ENCODE peak calls at places on chromosomes 4 and X, in five cellular contexts. I is stimulated activated CD4-positive, alpha-beta T cell treated with anti-CD3 and anti-CD28 coated beads, Interleukin-1b, Interleukin-23, amount 100 ng/mL, for 48 hours; L is activated CD4-positive, CD25-positive, alpha-beta regulatory T cell treated with anti-CD3 and anti-CD28 coated beads, Interleukin-2, amount 50 U/mL, for 16 hours; X is NCI-H146; V is mammary epithelial cell. J is an unnamed sample.

GRCh38 chr4:75511841-75512240 is 2.4 kb downstream of the RCHY1 start:
- DNase-seq in I (no peak), L (no peak), X (no peak), V (no peak), J (no peak)

GRCh38 chr4:119152741-119153140 is 17.1 kb downstream of the MYOZ2 start:
- DNase-seq in I (no peak), L (no peak), X (no peak), V (no peak), J (no peak)

GRCh38 chrX:81336455-81337144 is 134.7 kb downstream of the SH3BGRL start:
- DNase-seq in I (no peak), L (no peak), X (no peak), V (no peak), J (no peak)

GRCh38 chr4:164731827-164732474 is 22.0 kb upstream of the SMIM31 start:
- DNase-seq in I (peak), L (peak), X (peak), V (peak), J (no peak)

GRCh38 chr4:45453258-45453841 is 670.5 kb downstream of the GABRG1 start:
- DNase-seq in I (no peak), L (no peak), X (peak), V (peak), J (no peak)

GRCh38 chr4:94126669-94127068 is 81.0 kb upstream of the SMARCAD1 start:
- DNase-seq in I (no peak), L (no peak), X (no peak), V (no peak), J (no peak)

GRCh38 chr4:5959221-5959982 is 58.8 kb downstream of the C4orf50 start:
- DNase-seq in I (no peak), L (no peak), X (no peak), V (no peak), J (no peak)

GRCh38 chrX:2325076-2325784 is 175.5 kb downstream of the DHRSX start:
- DNase-seq in I (no peak), L (no peak), X (no peak), V (peak), J (peak)

GRCh38 chrX:136453771-136454170 is 34.0 kb upstream of the BRS3 start:
- DNase-seq in I (no peak), L (no peak), X (peak), V (no peak), J (no peak)

J was measured in ascending aorta.